ENCODE peak calls at places on chromosomes 7 and 10, in eight cellular contexts. Z is tibial nerve; F is CD8-positive, alpha-beta memory T cell; V is endodermal cell; N is caudate nucleus; W is iPS DF 6.9; A is WERI-Rb-1; I is fibroblast of lung. Y is an unnamed sample.
A peak's percentile ranks its signal among the peaks of the same experiment; 100 is the strongest.

GRCh38 chr7:2037301-2037804 is 195.4 kb downstream of the MAD1L1 start:
- DNase-seq in Z (no peak), F (peak; percentile 80), V (no peak), N (no peak), W (no peak), A (peak; percentile 1), I (no peak), Y (no peak)

GRCh38 chr7:137606061-137606674 is 240.6 kb downstream of the DGKI start:
- DNase-seq in Z (no peak), F (peak; percentile 4), V (no peak), N (no peak), W (no peak), A (no peak), I (peak; percentile 50), Y (no peak)

GRCh38 chr10:126205482-126206210 is 182.6 kb downstream of the ADAM12 start:
- DNase-seq in Z (no peak), F (no peak), V (no peak), N (no peak), W (no peak), A (no peak), I (peak; percentile 71), Y (no peak)

GRCh38 chr10:120403109-120403508 is 53.9 kb upstream of the PLPP4 start:
- DNase-seq in Z (no peak), F (no peak), V (no peak), N (no peak), W (no peak), A (no peak), I (peak; percentile 70), Y (no peak)

GRCh38 chr10:64486149-64486548 is 964.9 kb downstream of the REEP3 start:
- DNase-seq in Z (no peak), F (no peak), V (no peak), N (no peak), W (no peak), A (no peak), I (peak; percentile 81), Y (no peak)

GRCh38 chr7:70738080-70738479 is 393.9 kb upstream of the GALNT17 start:
- DNase-seq in Z (peak; percentile 33), F (no peak), V (peak; percentile 70), N (no peak), W (no peak), A (no peak), I (peak; percentile 68), Y (no peak)

GRCh38 chr10:27341001-27341400 is 100.4 kb upstream of the ACBD5 start:
- DNase-seq in Z (no peak), F (no peak), V (no peak), N (no peak), W (no peak), A (no peak), I (no peak), Y (no peak)

GRCh38 chr7:101164071-101164840 is 1.1 kb downstream of the VGF start:
- DNase-seq in Z (no peak), F (no peak), V (peak; percentile 93), N (no peak), W (no peak), A (no peak), I (peak; percentile 73), Y (no peak)

GRCh38 chr7:131721660-131722059 is 165.2 kb upstream of the PODXL start:
- DNase-seq in Z (no peak), F (no peak), V (no peak), N (no peak), W (no peak), A (no peak), I (no peak), Y (no peak)

GRCh38 chr10:26779176-26779860 is 81.4 kb downstream of the ABI1 start:
- DNase-seq in Z (no peak), F (no peak), V (no peak), N (no peak), W (no peak), A (no peak), I (no peak), Y (no peak)

GRCh38 chr10:97763947-97764346 is 7.9 kb downstream of the SFRP5 start:
- DNase-seq in Z (no peak), F (no peak), V (no peak), N (no peak), W (no peak), A (no peak), I (no peak), Y (no peak)
- H3K27ac ChIP-seq in Z (peak overlapping the region; percentile 57), F (no peak overlapping the region), V (no peak overlapping the region), N (no peak overlapping the region), W (no peak overlapping the region), A (no peak overlapping the region), I (no peak overlapping the region), Y (no peak overlapping the region)

DNA sequence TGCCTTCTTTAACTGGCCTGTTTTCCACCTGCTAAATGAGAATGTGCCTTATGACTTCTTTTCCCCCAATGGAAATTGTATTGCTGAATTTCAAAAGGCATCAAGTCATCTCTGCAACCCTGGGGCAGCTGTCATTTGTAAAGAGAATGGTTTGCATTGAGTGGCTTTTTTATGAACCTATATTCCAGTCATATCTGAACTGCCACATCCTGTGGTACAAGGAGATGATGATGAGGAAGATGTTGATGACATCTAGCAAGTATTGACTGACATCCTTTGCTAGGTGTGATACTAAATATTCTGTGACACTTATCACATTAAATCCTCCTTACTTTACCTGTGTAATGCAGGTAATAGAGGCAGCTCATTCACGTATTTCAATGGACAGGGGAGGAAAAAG is 88.3 kb upstream of the KIAA1217 start:
- DNase-seq in Z (no peak), F (no peak), V (no peak), N (no peak), W (no peak), A (no peak), I (no peak), Y (no peak)
- H3K27ac ChIP-seq in Z (no peak overlapping the region), F (no peak overlapping the region), V (no peak overlapping the region), N (no peak overlapping the region), W (no peak overlapping the region), A (peak overlapping the region; percentile 30), I (no peak overlapping the region), Y (no peak overlapping the region)

GRCh38 chr7:106570146-106570545 is 90.8 kb downstream of the CCDC71L start:
- DNase-seq in Z (no peak), F (no peak), V (no peak), N (no peak), W (no peak), A (no peak), I (no peak), Y (no peak)

GRCh38 chr7:106568002-106568679 is 92.8 kb downstream of the CCDC71L start:
- DNase-seq in Z (no peak), F (no peak), V (no peak), N (no peak), W (no peak), A (no peak), I (no peak), Y (no peak)

GRCh38 chr7:106570948-106571418 is 90.0 kb downstream of the CCDC71L start:
- DNase-seq in Z (no peak), F (no peak), V (no peak), N (no peak), W (no peak), A (no peak), I (no peak), Y (no peak)

GRCh38 chr7:106569500-106569929 is 91.4 kb downstream of the CCDC71L start:
- DNase-seq in Z (no peak), F (no peak), V (no peak), N (no peak), W (no peak), A (no peak), I (no peak), Y (no peak)

GRCh38 chr7:106568680-106569499 is 92.1 kb downstream of the CCDC71L start:
- DNase-seq in Z (peak; percentile 53), F (no peak), V (peak; percentile 65), N (no peak), W (no peak), A (peak; percentile 18), I (peak; percentile 63), Y (no peak)
- H3K27ac ChIP-seq in Z (no peak overlapping the region), F (peak overlapping the region; percentile 88), V (peak overlapping the region; percentile 56), N (no peak overlapping the region), W (no peak overlapping the region), A (peak overlapping the region; percentile 50), I (no peak overlapping the region), Y (no peak overlapping the region)

DNA sequence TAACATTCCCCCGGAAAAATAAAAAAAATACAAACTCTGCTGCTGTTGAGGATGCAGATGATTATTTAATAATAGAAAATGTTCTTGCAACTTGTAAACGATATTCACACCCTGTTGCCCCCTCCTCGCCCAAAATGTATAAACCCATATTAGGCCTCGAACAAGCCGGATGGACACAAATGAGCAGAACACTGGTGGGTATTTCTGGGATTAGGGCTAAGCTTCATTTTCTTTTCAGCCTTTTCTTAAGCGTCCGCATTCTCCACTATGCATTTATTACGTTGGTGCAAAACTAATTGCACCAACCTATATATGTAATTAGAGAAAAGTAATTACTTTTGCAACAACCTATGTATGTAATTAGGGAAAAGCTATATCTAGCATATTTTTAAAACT is 347 bp upstream of the GNG11 start:
- DNase-seq in Z (no peak), F (no peak), V (no peak), N (no peak), W (no peak), A (no peak), I (no peak), Y (no peak)
- H3K27ac ChIP-seq in Z (peak overlapping the region; percentile 91), F (no peak overlapping the region), V (no peak overlapping the region), N (no peak overlapping the region), W (no peak overlapping the region), A (no peak overlapping the region), I (peak overlapping the region; percentile 79), Y (no peak overlapping the region)

DNA sequence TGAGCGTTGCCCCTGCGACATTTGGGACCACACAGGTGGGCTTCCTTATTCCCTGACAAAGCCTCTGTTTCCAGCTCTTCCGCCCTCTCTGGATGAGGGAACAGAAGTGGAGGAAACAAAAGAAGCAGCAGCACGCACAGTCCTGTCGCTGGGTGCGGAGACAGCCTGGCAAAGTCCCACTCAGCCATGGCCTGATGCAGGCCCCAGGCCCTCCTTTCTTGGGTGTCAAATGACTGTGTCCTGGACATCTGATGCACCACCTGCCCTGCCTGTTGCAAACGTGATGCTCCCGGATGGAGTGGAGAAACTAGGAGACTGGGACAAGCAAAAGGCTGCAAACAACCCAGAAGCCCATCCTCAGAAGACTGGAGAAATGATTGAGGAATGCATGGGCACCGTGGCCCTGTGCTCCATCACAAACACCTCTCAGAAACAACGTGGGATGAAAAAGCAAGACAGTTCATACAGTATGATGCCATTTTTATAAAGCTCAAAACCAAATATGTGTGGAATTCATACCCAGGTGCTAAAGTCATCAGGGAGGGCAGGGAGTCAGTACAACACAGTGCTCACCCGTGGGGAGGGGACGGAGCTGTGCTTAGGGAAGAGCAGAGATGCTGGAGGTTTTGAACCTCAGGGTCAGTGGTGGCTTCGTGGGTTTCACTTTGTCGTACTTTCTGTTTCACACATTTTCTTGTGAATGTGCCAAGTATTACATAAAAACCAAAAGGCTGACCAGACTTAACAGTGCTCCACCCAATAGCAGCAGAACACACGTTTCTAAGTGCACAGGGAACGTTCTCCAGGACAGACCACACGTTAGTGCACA is 20.9 kb downstream of the ZMIZ2 start:
- DNase-seq in Z (peak; percentile 18), F (no peak), V (no peak), N (no peak), W (no peak), A (no peak), I (peak; percentile 67), Y (no peak)
- H3K27ac ChIP-seq in Z (no peak overlapping the region), F (no peak overlapping the region), V (no peak overlapping the region), N (peak overlapping the region; percentile 86), W (no peak overlapping the region), A (no peak overlapping the region), I (no peak overlapping the region), Y (peak overlapping the region; percentile 34)

Y was measured in effector memory CD4-positive, alpha-beta T cell.